ENCODE peak calls at places on chromosomes 2 and 18, in four cellular contexts. G is stomach; P is CD8-positive, alpha-beta memory T cell; N is naive thymus-derived CD4-positive, alpha-beta T cell. A is an unnamed sample.

GRCh38 chr18:10659000-10659399 is 133.2 kb downstream of the NAPG start:
- DNase-seq in N (no peak), G (no peak), P (no peak), A (no peak)

GRCh38 chr18:36095936-36096519 is 28.7 kb upstream of the RPRD1A start:
- DNase-seq in P (no peak), N (peak; percentile 40), G (no peak), A (no peak)

GRCh38 chr18:3250237-3251107 is 2.9 kb downstream of the MYL12A start:
- DNase-seq in N (no peak), G (no peak), P (no peak), A (no peak)

GRCh38 chr18:6509417-6510198 is 94.9 kb upstream of the L3MBTL4 start:
- DNase-seq in P (no peak), G (no peak), N (no peak), A (no peak)

GRCh38 chr2:219045937-219046550 is 4.7 kb upstream of the CFAP65 start:
- DNase-seq in P (no peak), G (no peak), N (no peak), A (no peak)

GRCh38 chr2:8481463-8482009 is 200.3 kb upstream of the ID2 start:
- DNase-seq in N (peak; percentile 15), P (no peak), G (no peak), A (no peak)

GRCh38 chr2:96618599-96619283 is 19.4 kb downstream of the KANSL3 start:
- DNase-seq in G (no peak), P (no peak), N (no peak), A (no peak)

GRCh38 chr2:140457483-140457882 is 1673.3 kb downstream of the LRP1B start:
- DNase-seq in G (no peak), P (no peak), N (no peak), A (no peak)

GRCh38 chr18:74861154-74861553 is 263.5 kb downstream of the ZNF407 start:
- DNase-seq in G (no peak), N (no peak), P (no peak), A (no peak)

GRCh38 chr2:129396980-129397599 is 582.4 kb upstream of the RAB6C start:
- DNase-seq in P (no peak), G (no peak), N (no peak), A (no peak)

GRCh38 chr2:108354171-108354570 is 23.6 kb upstream of the SULT1C4 start:
- DNase-seq in P (no peak), G (no peak), N (no peak), A (no peak)

GRCh38 chr18:58105206-58105907 is 61.3 kb downstream of the NEDD4L start:
- DNase-seq in N (no peak), G (no peak), P (no peak), A (no peak)

GRCh38 chr2:19614066-19614465 is 255.6 kb upstream of the OSR1 start:
- DNase-seq in P (no peak), N (no peak), G (no peak), A (no peak)

GRCh38 chr2:82282111-82282882 is 1977.7 kb upstream of the LRRTM1 start:
- DNase-seq in P (no peak), G (no peak), N (no peak), A (no peak)

GRCh38 chr2:183059561-183059960 is 19.0 kb upstream of the DUSP19 start:
- DNase-seq in G (no peak), P (no peak), N (no peak), A (no peak)

GRCh38 chr18:8721716-8722115 is 16.4 kb downstream of the MTCL1 start:
- DNase-seq in P (no peak), N (no peak), G (no peak), A (no peak)

GRCh38 chr2:218271487-218271797 is 1.1 kb downstream of the PNKD start:
- DNase-seq in P (no peak), G (no peak), N (no peak), A (no peak)

GRCh38 chr2:86010083-86010482 is 95.6 kb downstream of the POLR1A start:
- DNase-seq in N (no peak), G (no peak), P (no peak), A (no peak)

GRCh38 chr18:42183746-42184145 is 228.7 kb downstream of the PIK3C3 start:
- DNase-seq in P (no peak), G (no peak), N (no peak), A (no peak)

GRCh38 chr18:58013241-58014211 is 30.5 kb upstream of the NEDD4L start:
- DNase-seq in N (no peak), P (no peak), G (peak; percentile 31), A (no peak)

GRCh38 chr2:191488135-191488534 is 189.8 kb upstream of the NABP1 start:
- DNase-seq in N (no peak), G (no peak), P (no peak), A (no peak)

GRCh38 chr2:150125188-150125587 is 362.3 kb downstream of the RND3 start:
- DNase-seq in N (no peak), P (no peak), G (no peak), A (no peak)

GRCh38 chr2:96546321-96546720 is 9.8 kb downstream of the ARID5A start:
- DNase-seq in N (no peak), P (no peak), G (no peak), A (no peak)

GRCh38 chr2:64525323-64525625 is 1.1 kb downstream of the AFTPH start:
- DNase-seq in G (no peak), N (peak; percentile 4), P (no peak), A (no peak)

GRCh38 chr2:186868344-186868743 is 19.4 kb upstream of the ZSWIM2 start:
- DNase-seq in P (no peak), N (no peak), G (no peak), A (no peak)

GRCh38 chr2:197873293-197873701 is 68.9 kb downstream of the PLCL1 start:
- DNase-seq in G (no peak), P (no peak), N (no peak), A (no peak)

DNA sequence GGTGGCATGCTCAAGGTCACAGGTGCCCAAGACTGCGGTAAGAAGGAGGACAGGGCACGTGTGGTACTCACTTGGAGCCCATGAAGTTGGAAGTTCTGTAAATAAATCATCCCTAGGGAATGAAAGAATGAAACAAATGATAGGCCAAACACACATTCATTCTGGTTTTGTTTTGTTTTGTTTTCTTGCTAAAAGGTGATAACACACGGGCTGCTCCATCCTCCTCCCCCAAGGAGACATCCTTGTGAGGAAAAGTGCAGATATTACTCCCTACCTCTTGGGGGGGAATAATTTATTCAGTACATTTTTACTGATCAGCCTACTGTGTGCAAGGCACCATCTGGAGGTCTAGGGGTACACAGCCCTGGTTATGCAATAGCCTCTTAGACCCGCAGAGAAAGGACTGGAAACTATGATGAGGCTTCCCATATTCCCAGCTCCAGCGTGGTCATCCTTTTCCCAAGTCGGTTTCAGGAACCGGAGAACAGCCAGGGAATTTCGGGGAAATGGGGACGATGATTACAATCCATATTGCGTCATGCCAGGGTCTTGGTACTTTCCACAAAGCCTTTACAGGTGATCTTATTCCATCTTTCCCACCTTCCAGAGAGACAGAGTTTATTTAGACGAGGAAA is 6.3 kb downstream of the RAX start:
- DNase-seq in G (no peak), P (no peak), N (no peak), A (no peak)
- H3K9me3 ChIP-seq in G (no peaks in the 10 kb centered on the region), P (no peaks in the 10 kb centered on the region), N (no peaks in the 10 kb centered on the region), A (no peaks in the 10 kb centered on the region)

GRCh38 chr2:436203-436602 is 148.3 kb upstream of the ALKAL2 start:
- DNase-seq in G (no peak), P (no peak), N (no peak), A (no peak)

GRCh38 chr2:439540-440465 is 151.9 kb upstream of the ALKAL2 start:
- DNase-seq in N (no peak), P (no peak), G (no peak), A (no peak)

GRCh38 chr2:439077-439476 is 151.2 kb upstream of the ALKAL2 start:
- DNase-seq in N (no peak), P (no peak), G (no peak), A (no peak)

GRCh38 chr2:437180-437579 is 149.3 kb upstream of the ALKAL2 start:
- DNase-seq in P (no peak), G (no peak), N (no peak), A (no peak)

DNA sequence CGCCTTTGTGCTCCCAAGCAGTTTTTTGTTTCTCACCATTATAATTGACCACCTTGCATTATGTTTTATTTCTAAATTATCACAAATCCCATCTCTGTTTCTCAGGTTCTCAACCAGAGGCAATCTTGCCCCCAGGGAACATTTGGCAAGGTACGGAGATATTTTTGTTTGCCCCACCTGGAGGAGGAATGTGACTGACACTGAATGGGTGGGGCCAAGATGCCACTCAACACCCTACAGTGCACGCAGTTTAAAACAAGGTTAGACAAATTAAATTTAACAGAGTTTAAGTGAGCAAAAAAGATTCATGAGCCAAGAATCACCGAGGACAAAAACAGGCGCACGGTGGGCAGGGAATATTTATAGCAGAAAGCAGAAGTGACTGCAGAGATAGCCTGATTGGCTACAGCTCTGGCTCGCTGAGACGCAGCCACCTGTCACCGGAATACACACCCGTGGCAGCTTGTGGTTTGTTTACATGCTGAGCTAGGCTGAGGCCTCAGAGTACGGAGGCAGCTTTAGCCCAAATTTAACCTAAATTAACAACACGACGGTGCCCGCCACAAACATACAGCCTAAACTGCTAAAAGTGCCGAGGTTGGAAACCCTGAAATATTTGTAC is 150.0 kb upstream of the ALKAL2 start:
- DNase-seq in P (peak; percentile 88), G (peak; percentile 55), N (peak; percentile 87), A (peak; percentile 62)
- H3K9me3 ChIP-seq in P (no peaks in the 10 kb centered on the region), G (no peaks in the 10 kb centered on the region), N (no peaks in the 10 kb centered on the region), A (no peaks in the 10 kb centered on the region)

DNA sequence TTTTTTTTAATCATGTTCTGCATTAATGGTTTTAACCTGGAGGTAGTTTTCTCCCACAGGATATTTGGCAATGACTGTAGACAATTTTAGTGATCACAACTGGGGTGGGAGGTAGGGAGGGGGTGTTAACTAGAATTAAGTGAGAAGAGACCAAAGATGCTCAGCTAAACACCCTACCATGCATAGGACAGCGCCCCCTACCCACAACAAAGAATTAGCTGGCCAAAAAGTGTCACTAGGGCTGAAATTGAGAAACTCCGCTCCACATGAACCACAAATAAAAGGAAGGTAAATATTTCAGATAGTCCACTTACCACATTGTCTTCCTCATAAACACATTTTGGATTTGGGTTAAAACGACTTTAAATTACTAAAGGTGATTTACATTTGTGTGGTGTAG is 942.6 kb downstream of the SUCLG1 start:
- DNase-seq in N (no peak), P (no peak), G (no peak), A (no peak)
- H3K9me3 ChIP-seq in N (no peaks in the 10 kb centered on the region), P (no peaks in the 10 kb centered on the region), G (peaks cover 24% of the 10 kb centered on the region), A (no peaks in the 10 kb centered on the region)

GRCh38 chr2:115635440-115635839 is 1193.0 kb downstream of the DPP10 start:
- DNase-seq in N (no peak), P (no peak), G (no peak), A (no peak)

GRCh38 chr2:115634578-115634977 is 1192.1 kb downstream of the DPP10 start:
- DNase-seq in N (no peak), P (no peak), G (no peak), A (no peak)
- H3K9me3 ChIP-seq in N (no peaks in the 10 kb centered on the region), P (no peaks in the 10 kb centered on the region), G (peaks cover 40% of the 10 kb centered on the region), A (no peaks in the 10 kb centered on the region)

GRCh38 chr2:148680462-148680861 is 35.9 kb downstream of the EPC2 start:
- DNase-seq in N (no peak), G (no peak), P (no peak), A (no peak)
- H3K9me3 ChIP-seq in N (no peaks in the 10 kb centered on the region), G (no peaks in the 10 kb centered on the region), P (no peaks in the 10 kb centered on the region), A (no peaks in the 10 kb centered on the region)

DNA sequence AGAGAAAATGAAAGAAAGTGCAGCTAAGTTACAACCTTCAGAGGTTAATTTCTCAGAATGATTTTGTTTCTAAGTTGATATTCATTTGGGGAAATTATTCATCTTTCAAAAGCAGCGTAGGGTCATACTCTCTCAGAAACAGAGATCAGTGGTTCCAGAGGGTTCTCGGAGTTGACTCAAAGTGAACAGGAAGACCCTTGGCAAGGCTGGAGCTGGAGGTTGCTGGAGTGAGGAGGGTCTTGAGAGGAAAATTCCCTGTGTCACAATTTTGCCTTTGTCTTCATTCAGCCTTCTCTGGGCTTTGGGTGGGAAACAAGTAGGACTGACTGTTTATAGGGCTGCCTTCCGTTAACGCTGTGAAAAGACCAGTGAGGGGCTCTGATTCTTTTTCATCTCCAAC is 168.3 kb downstream of the ICOS start:
- DNase-seq in G (no peak), P (no peak), N (no peak), A (no peak)
- H3K9me3 ChIP-seq in G (no peaks in the 10 kb centered on the region), P (no peaks in the 10 kb centered on the region), N (no peaks in the 10 kb centered on the region), A (no peaks in the 10 kb centered on the region)

A was measured in T-helper 17 cell.